ENCODE peak calls at places on chromosomes 6 and 20, in seven cellular contexts. U, B, H, A, S, L and M are unnamed samples.

GRCh38 chr20:5205348-5206210 is 78.8 kb downstream of the CDS2 start:
- DNase-seq in U (peak; percentile 78), B (no peak), H (peak; percentile 57), A (peak; percentile 92), S (peak; percentile 60), L (peak; percentile 80), M (peak; percentile 42)

GRCh38 chr20:3193806-3194616 is 10.5 kb downstream of the DDRGK1 start:
- DNase-seq in U (no peak), B (no peak), H (no peak), A (no peak), S (no peak), L (no peak), M (no peak)

GRCh38 chr6:147157930-147158329 is 46.3 kb upstream of the STXBP5 start:
- DNase-seq in U (no peak), B (no peak), H (no peak), A (no peak), S (no peak), L (no peak), M (no peak)

GRCh38 chr20:10876558-10876957 is 202.8 kb upstream of the JAG1 start:
- DNase-seq in U (no peak), B (no peak), H (no peak), A (peak; percentile 51), S (no peak), L (no peak), M (no peak)

GRCh38 chr20:25238319-25239037 is 9.4 kb upstream of the PYGB start:
- DNase-seq in U (no peak), B (no peak), H (no peak), A (peak; percentile 74), S (no peak), L (no peak), M (no peak)

GRCh38 chr6:136337606-136338005 is 48.0 kb upstream of the BCLAF1 start:
- DNase-seq in U (no peak), B (no peak), H (no peak), A (no peak), S (no peak), L (no peak), M (no peak)

GRCh38 chr6:42104095-42104806 is 38.2 kb downstream of the C6orf132 start:
- DNase-seq in U (no peak), B (no peak), H (peak; percentile 51), A (peak; percentile 82), S (peak; percentile 80), L (peak; percentile 79), M (no peak)

GRCh38 chr6:13398421-13398994 is 70.2 kb upstream of the TBC1D7 start:
- DNase-seq in U (no peak), B (no peak), H (no peak), A (no peak), S (no peak), L (no peak), M (no peak)

GRCh38 chr6:41464019-41464418 is 82.2 kb upstream of the FOXP4 start:
- DNase-seq in U (no peak), B (no peak), H (no peak), A (no peak), S (no peak), L (no peak), M (no peak)

GRCh38 chr20:59470521-59470920 is 133.8 kb upstream of the PHACTR3 start:
- DNase-seq in U (no peak), B (no peak), H (no peak), A (no peak), S (no peak), L (no peak), M (no peak)

GRCh38 chr6:38933426-38933825 is 115.2 kb upstream of the GLP1R start:
- DNase-seq in U (peak; percentile 68), B (peak; percentile 3), H (no peak), A (peak; percentile 45), S (no peak), L (peak; percentile 1), M (no peak)

GRCh38 chr20:62801284-62802010 is 3.2 kb upstream of the OGFR start:
- DNase-seq in U (no peak), B (no peak), H (no peak), A (no peak), S (no peak), L (no peak), M (no peak)

GRCh38 chr6:39402239-39402751 is 79.8 kb upstream of the KCNK16 start:
- DNase-seq in U (no peak), B (no peak), H (no peak), A (no peak), S (no peak), L (no peak), M (no peak)

GRCh38 chr6:72287801-72288200 is 334.1 kb upstream of the KCNQ5 start:
- DNase-seq in U (no peak), B (no peak), H (no peak), A (peak; percentile 41), S (no peak), L (no peak), M (no peak)

GRCh38 chr6:161847628-161848027 is 573.8 kb upstream of the AGPAT4 start:
- DNase-seq in U (no peak), B (no peak), H (no peak), A (no peak), S (no peak), L (no peak), M (no peak)

GRCh38 chr6:140485740-140486467 is 1111.5 kb upstream of the CITED2 start:
- DNase-seq in U (no peak), B (peak; percentile 79), H (no peak), A (peak; percentile 96), S (no peak), L (peak; percentile 21), M (no peak)

GRCh38 chr6:145815875-145816274 is 1.3 kb upstream of the FBXO30 start:
- DNase-seq in U (peak; percentile 3), B (no peak), H (no peak), A (no peak), S (no peak), L (peak; percentile 49), M (no peak)

GRCh38 chr6:161198176-161198575 is 75.7 kb downstream of the AGPAT4 start:
- DNase-seq in U (no peak), B (no peak), H (no peak), A (no peak), S (no peak), L (no peak), M (no peak)

GRCh38 chr20:42254673-42255072 is 636.5 kb upstream of the CHD6 start:
- DNase-seq in U (no peak), B (no peak), H (no peak), A (no peak), S (no peak), L (no peak), M (no peak)

GRCh38 chr20:17806739-17807441 is 107.1 kb downstream of the BANF2 start:
- DNase-seq in U (no peak), B (no peak), H (no peak), A (peak; percentile 95), S (no peak), L (no peak), M (no peak)

GRCh38 chr20:43583982-43584432 is 6.7 kb upstream of the IFT52 start:
- DNase-seq in U (peak; percentile 25), B (peak; percentile 98), H (no peak), A (peak; percentile 100), S (no peak), L (peak; percentile 45), M (no peak)

GRCh38 chr20:3727333-3728035 is 5.0 kb upstream of the HSPA12B start:
- DNase-seq in U (no peak), B (no peak), H (no peak), A (peak; percentile 24), S (no peak), L (no peak), M (no peak)

GRCh38 chr6:350371-350770 is 41.2 kb upstream of the IRF4 start:
- DNase-seq in U (no peak), B (no peak), H (no peak), A (no peak), S (no peak), L (no peak), M (no peak)

GRCh38 chr20:50196896-50197295 is 6.3 kb downstream of the CEBPB start:
- DNase-seq in U (no peak), B (no peak), H (no peak), A (no peak), S (no peak), L (no peak), M (no peak)

GRCh38 chr6:163777706-163778105 is 363.2 kb downstream of the QKI start:
- DNase-seq in U (no peak), B (no peak), H (no peak), A (no peak), S (no peak), L (no peak), M (no peak)

GRCh38 chr6:80548496-80548895 is 442.0 kb downstream of the BCKDHB start:
- DNase-seq in U (no peak), B (peak; percentile 34), H (no peak), A (no peak), S (no peak), L (no peak), M (peak; percentile 23)

GRCh38 chr6:44388135-44388487 is 605 bp downstream of the CDC5L start:
- DNase-seq in U (peak; percentile 20), B (peak; percentile 8), H (peak; percentile 2), A (no peak), S (no peak), L (no peak), M (no peak)

GRCh38 chr6:83071023-83071422 is 3.6 kb downstream of the DOP1A start:
- DNase-seq in U (peak; percentile 42), B (no peak), H (no peak), A (no peak), S (no peak), L (peak; percentile 64), M (no peak)

GRCh38 chr6:148192310-148192709 is 150.3 kb upstream of the SASH1 start:
- DNase-seq in U (no peak), B (peak; percentile 60), H (no peak), A (no peak), S (no peak), L (no peak), M (no peak)

GRCh38 chr20:17570347-17571152 is 675 bp downstream of the DSTN start:
- DNase-seq in U (peak; percentile 70), B (no peak), H (peak; percentile 4), A (peak; percentile 52), S (no peak), L (peak; percentile 22), M (no peak)

GRCh38 chr6:122184260-122184934 is 215.1 kb upstream of the HSF2 start:
- DNase-seq in U (peak; percentile 12), B (no peak), H (no peak), A (peak; percentile 67), S (no peak), L (no peak), M (no peak)

GRCh38 chr20:59221049-59221748 is 57.6 kb downstream of the ZNF831 start:
- DNase-seq in U (no peak), B (no peak), H (no peak), A (peak; percentile 4), S (no peak), L (no peak), M (no peak)

GRCh38 chr20:49292010-49292409 is 14.2 kb upstream of the ZNFX1 start:
- DNase-seq in U (no peak), B (no peak), H (no peak), A (no peak), S (no peak), L (no peak), M (no peak)